ENCODE peak calls at places on chromosomes 13 and 19, in four cellular contexts. One of them, this sample, is unnamed.

GRCh38 chr19:3471954-3472655 is 8.2 kb downstream of the SMIM24 start:
- DNase-seq in K562: peak; percentile 77
- DNase-seq in SK-N-SH: peak; percentile 87
- DNase-seq in HepG2: no peak
- DNase-seq in this sample: no peak

GRCh38 chr19:35557539-35558399 is 5.7 kb downstream of the ATP4A start:
- DNase-seq in K562: peak; percentile 94
- DNase-seq in SK-N-SH: peak; percentile 96
- DNase-seq in HepG2: no peak
- DNase-seq in this sample: peak; percentile 51

GRCh38 chr19:57558525-57558924 is 1.1 kb downstream of the ZNF550 start:
- DNase-seq in K562: no peak
- DNase-seq in SK-N-SH: peak; percentile 29
- DNase-seq in HepG2: peak; percentile 18
- DNase-seq in this sample: no peak

GRCh38 chr13:26021516-26021915 is 30.3 kb downstream of the SHISA2 start:
- DNase-seq in K562: no peak
- DNase-seq in SK-N-SH: no peak
- DNase-seq in HepG2: no peak
- DNase-seq in this sample: no peak

GRCh38 chr19:31269425-31270127 is 79.7 kb downstream of the TSHZ3 start:
- DNase-seq in K562: no peak
- DNase-seq in SK-N-SH: peak; percentile 67
- DNase-seq in HepG2: no peak
- DNase-seq in this sample: no peak

GRCh38 chr19:33530842-33531241 is 9.3 kb upstream of the PEPD start:
- DNase-seq in K562: no peak
- DNase-seq in SK-N-SH: no peak
- DNase-seq in HepG2: no peak
- DNase-seq in this sample: no peak

GRCh38 chr13:100610399-100611347 is 22.1 kb upstream of the GGACT start:
- DNase-seq in K562: no peak
- DNase-seq in SK-N-SH: no peak
- DNase-seq in HepG2: no peak
- DNase-seq in this sample: no peak

GRCh38 chr13:76210262-76210661 is 574.1 kb downstream of the LMO7 start:
- DNase-seq in K562: no peak
- DNase-seq in SK-N-SH: no peak
- DNase-seq in HepG2: no peak
- DNase-seq in this sample: no peak

GRCh38 chr19:21474671-21475181 is 30.7 kb upstream of the ZNF429 start:
- DNase-seq in K562: no peak
- DNase-seq in SK-N-SH: peak; percentile 90
- DNase-seq in HepG2: no peak
- DNase-seq in this sample: no peak

GRCh38 chr13:53068841-53069520 is 40.4 kb downstream of the OLFM4 start:
- DNase-seq in K562: no peak
- DNase-seq in SK-N-SH: peak; percentile 51
- DNase-seq in HepG2: no peak
- DNase-seq in this sample: no peak

GRCh38 chr19:48745208-48745995 is 1.3 kb downstream of the IZUMO1 start:
- DNase-seq in K562: peak; percentile 63
- DNase-seq in SK-N-SH: peak; percentile 78
- DNase-seq in HepG2: peak; percentile 51
- DNase-seq in this sample: no peak

GRCh38 chr13:80945328-80945727 is 604.4 kb upstream of the SPRY2 start:
- DNase-seq in K562: no peak
- DNase-seq in SK-N-SH: peak; percentile 12
- DNase-seq in HepG2: peak; percentile 71
- DNase-seq in this sample: no peak

GRCh38 chr19:29942404-29943261 is 594 bp downstream of the URI1 start:
- DNase-seq in K562: no peak
- DNase-seq in SK-N-SH: peak; percentile 89
- DNase-seq in HepG2: peak; percentile 43
- DNase-seq in this sample: no peak

GRCh38 chr13:23159587-23160240 is 21.1 kb upstream of the SGCG start:
- DNase-seq in K562: no peak
- DNase-seq in SK-N-SH: peak; percentile 30
- DNase-seq in HepG2: no peak
- DNase-seq in this sample: no peak

GRCh38 chr13:73991884-73992283 is 142.3 kb downstream of the KLF12 start:
- DNase-seq in K562: no peak
- DNase-seq in SK-N-SH: no peak
- DNase-seq in HepG2: no peak
- DNase-seq in this sample: no peak
- TF ChIP-seq ELF1 in K562: no peak
- TF ChIP-seq ELF1 in SK-N-SH: no peak
- TF ChIP-seq ELF1 in HepG2: no peak
- TF ChIP-seq ELF1 in this sample: no peak

GRCh38 chr19:27776524-27776923 is 1436.4 kb downstream of the UQCRFS1 start:
- DNase-seq in K562: peak; percentile 28
- DNase-seq in SK-N-SH: no peak
- DNase-seq in HepG2: no peak
- DNase-seq in this sample: no peak

GRCh38 chr19:27774827-27775226 is 1438.1 kb downstream of the UQCRFS1 start:
- DNase-seq in K562: peak; percentile 72
- DNase-seq in SK-N-SH: no peak
- DNase-seq in HepG2: peak; percentile 18
- DNase-seq in this sample: no peak

GRCh38 chr19:27776020-27776419 is 1436.9 kb downstream of the UQCRFS1 start:
- DNase-seq in K562: peak; percentile 50
- DNase-seq in SK-N-SH: no peak
- DNase-seq in HepG2: no peak
- DNase-seq in this sample: no peak

GRCh38 chr19:27774337-27774736 is 1438.6 kb downstream of the UQCRFS1 start:
- DNase-seq in K562: peak; percentile 29
- DNase-seq in SK-N-SH: no peak
- DNase-seq in HepG2: no peak
- DNase-seq in this sample: no peak

GRCh38 chr19:27775395-27775794 is 1437.6 kb downstream of the UQCRFS1 start:
- DNase-seq in K562: peak; percentile 56
- DNase-seq in SK-N-SH: no peak
- DNase-seq in HepG2: no peak
- DNase-seq in this sample: no peak
- TF ChIP-seq MAX in K562: no peak
- TF ChIP-seq MAX in SK-N-SH: no peak
- TF ChIP-seq MAX in HepG2: no peak
- TF ChIP-seq MAX in this sample: no peak

GRCh38 chr19:38665950-38666661 is 18.7 kb downstream of the ACTN4 start:
- DNase-seq in K562: no peak
- DNase-seq in SK-N-SH: no peak
- DNase-seq in HepG2: peak; percentile 68
- DNase-seq in this sample: no peak

GRCh38 chr19:38663156-38663651 is 15.8 kb downstream of the ACTN4 start:
- DNase-seq in K562: no peak
- DNase-seq in SK-N-SH: no peak
- DNase-seq in HepG2: no peak
- DNase-seq in this sample: no peak

GRCh38 chr19:38663957-38664502 is 16.6 kb downstream of the ACTN4 start:
- DNase-seq in K562: no peak
- DNase-seq in SK-N-SH: no peak
- DNase-seq in HepG2: no peak
- DNase-seq in this sample: no peak

GRCh38 chr19:38665219-38665931 is 17.9 kb downstream of the ACTN4 start:
- DNase-seq in K562: no peak
- DNase-seq in SK-N-SH: no peak
- DNase-seq in HepG2: no peak
- DNase-seq in this sample: no peak

GRCh38 chr19:38664503-38665211 is 17.2 kb downstream of the ACTN4 start:
- DNase-seq in K562: peak; percentile 80
- DNase-seq in SK-N-SH: no peak
- DNase-seq in HepG2: no peak
- DNase-seq in this sample: no peak
- H3K9ac ChIP-seq in K562: peak overlapping the region; percentile 28
- H3K9ac ChIP-seq in SK-N-SH: peak overlapping the region; percentile 48
- H3K9ac ChIP-seq in HepG2: peak overlapping the region; percentile 13
- H3K9ac ChIP-seq in this sample: peak overlapping the region; percentile 37

DNA sequence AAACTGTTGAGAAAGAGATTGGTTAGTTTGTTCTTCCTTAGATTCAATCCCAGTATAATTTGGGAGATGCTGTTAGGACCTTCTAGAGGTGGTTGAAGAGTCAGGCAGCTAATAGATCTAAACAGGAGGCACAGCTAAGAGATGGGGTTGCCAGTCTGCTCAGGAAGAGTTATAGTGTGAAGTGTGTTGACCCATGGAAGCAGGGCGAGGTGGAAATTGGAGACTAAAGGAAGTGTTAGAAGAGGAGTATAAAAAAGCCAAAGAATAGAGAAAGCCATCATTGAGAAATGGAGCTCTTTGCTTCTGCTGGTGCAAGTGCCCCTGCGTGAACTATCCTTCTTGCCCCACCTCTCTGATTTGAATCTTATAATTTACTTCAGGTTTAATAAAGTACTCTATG is 3.8 kb upstream of the OXGR1 start:
- DNase-seq in K562: no peak
- DNase-seq in SK-N-SH: no peak
- DNase-seq in HepG2: no peak
- DNase-seq in this sample: no peak
- TF ChIP-seq ELF1 in K562: no peak
- TF ChIP-seq ELF1 in SK-N-SH: no peak
- TF ChIP-seq ELF1 in HepG2: no peak
- TF ChIP-seq ELF1 in this sample: no peak

GRCh38 chr13:98325724-98326123 is 148.7 kb upstream of the RNF113B start:
- DNase-seq in K562: no peak
- DNase-seq in SK-N-SH: no peak
- DNase-seq in HepG2: no peak
- DNase-seq in this sample: no peak
- TF ChIP-seq MAX in K562: no peak
- TF ChIP-seq MAX in SK-N-SH: no peak
- TF ChIP-seq MAX in HepG2: no peak
- TF ChIP-seq MAX in this sample: no peak

GRCh38 chr13:24675806-24676570 is 4.2 kb upstream of the ATP12A start:
- DNase-seq in K562: no peak
- DNase-seq in SK-N-SH: no peak
- DNase-seq in HepG2: no peak
- DNase-seq in this sample: no peak
- H3K9ac ChIP-seq in K562: no peak overlapping the region
- H3K9ac ChIP-seq in SK-N-SH: no peak overlapping the region
- H3K9ac ChIP-seq in HepG2: no peak overlapping the region
- H3K9ac ChIP-seq in this sample: no peak overlapping the region

DNA sequence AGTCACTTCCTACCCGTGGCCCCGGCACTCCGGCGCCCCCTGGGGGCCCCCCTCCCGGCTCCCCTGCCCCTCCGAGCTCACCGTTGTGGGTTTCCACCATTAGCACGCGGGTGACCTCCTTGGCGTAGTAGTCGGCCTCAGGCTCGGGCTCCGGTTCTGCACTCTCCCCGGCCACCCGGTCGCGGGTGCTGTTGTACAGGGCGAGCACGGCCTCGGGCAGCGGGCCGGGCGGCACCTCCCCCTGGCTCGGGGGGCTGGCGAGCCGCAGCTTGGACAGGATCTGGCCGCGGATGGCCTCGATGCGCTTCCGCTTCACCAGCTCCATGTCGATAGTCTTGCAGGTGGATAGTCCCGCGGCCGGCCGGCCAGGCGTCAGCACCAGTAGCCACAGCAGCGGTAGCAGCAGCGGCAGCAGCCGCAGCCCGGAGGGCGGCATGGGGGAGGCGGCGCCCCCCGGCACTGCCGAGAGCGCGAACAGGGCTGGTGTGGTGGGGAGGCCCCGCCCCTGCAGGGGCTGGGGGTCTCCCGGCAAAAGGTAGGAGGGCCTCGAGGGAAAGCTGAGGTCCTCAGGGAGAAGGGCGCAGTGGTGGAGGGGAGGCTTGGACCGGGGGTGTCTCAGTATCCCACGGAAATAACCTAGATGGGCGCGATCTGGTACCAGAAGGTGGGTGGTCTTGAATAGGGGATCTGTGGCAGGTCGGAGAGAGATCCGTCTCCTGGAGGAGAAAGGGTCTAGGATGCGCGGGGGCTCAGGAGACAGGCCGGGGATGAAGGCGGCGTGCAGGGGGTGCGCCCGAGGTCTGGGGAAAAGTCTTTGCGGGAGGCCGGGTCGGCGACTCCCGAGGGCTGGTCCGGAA is 885 bp downstream of the TGFB1 start:
- DNase-seq in K562: peak; percentile 73
- DNase-seq in SK-N-SH: peak; percentile 79
- DNase-seq in HepG2: peak; percentile 54
- DNase-seq in this sample: no peak
- TF ChIP-seq ELF1 in K562: peak; percentile 65
- TF ChIP-seq ELF1 in SK-N-SH: peak; percentile 11
- TF ChIP-seq ELF1 in HepG2: no peak
- TF ChIP-seq ELF1 in this sample: no peak

DNA sequence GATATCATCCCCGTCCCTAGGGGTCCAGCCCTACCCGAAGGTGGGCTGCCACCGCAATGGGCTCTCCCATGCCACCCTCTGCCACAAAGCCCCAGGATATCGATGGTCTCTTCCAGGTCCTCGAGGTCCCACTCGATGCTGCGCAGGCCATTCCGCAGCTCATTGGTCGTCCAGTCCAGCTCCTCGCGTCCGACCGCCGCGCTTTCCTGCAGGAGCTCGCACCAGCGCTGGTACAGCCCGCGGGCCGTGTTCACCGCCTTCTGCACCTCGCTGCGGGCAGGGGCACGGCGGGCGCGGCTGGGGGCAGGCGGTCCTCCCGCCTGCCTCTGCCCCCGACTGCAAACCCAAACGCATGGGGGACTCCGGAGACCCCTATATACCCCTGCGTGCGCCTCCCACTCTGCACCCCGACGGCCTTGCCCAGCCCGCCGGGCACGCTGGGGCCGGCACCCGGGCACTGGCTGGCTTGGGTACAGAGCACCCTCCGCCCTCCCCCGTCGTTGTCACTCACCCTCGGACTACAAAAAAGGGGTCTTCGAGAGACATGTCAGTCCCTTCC is 468 bp downstream of the STX10 start:
- DNase-seq in K562: no peak
- DNase-seq in SK-N-SH: peak; percentile 66
- DNase-seq in HepG2: peak; percentile 37
- DNase-seq in this sample: no peak
- TF ChIP-seq MAX in K562: no peak
- TF ChIP-seq MAX in SK-N-SH: peak; percentile 77
- TF ChIP-seq MAX in HepG2: no peak
- TF ChIP-seq MAX in this sample: no peak

GRCh38 chr19:28427256-28428083 is 785.5 kb downstream of the UQCRFS1 start:
- DNase-seq in K562: no peak
- DNase-seq in SK-N-SH: no peak
- DNase-seq in HepG2: no peak
- DNase-seq in this sample: no peak
- H3K9ac ChIP-seq in K562: no peak overlapping the region
- H3K9ac ChIP-seq in SK-N-SH: no peak overlapping the region
- H3K9ac ChIP-seq in HepG2: no peak overlapping the region
- H3K9ac ChIP-seq in this sample: no peak overlapping the region

GRCh38 chr13:46726347-46726746 is 70.6 kb downstream of the ESD start:
- DNase-seq in K562: no peak
- DNase-seq in SK-N-SH: no peak
- DNase-seq in HepG2: no peak
- DNase-seq in this sample: no peak

GRCh38 chr13:46731535-46731934 is 65.4 kb downstream of the ESD start:
- DNase-seq in K562: no peak
- DNase-seq in SK-N-SH: no peak
- DNase-seq in HepG2: no peak
- DNase-seq in this sample: no peak

DNA sequence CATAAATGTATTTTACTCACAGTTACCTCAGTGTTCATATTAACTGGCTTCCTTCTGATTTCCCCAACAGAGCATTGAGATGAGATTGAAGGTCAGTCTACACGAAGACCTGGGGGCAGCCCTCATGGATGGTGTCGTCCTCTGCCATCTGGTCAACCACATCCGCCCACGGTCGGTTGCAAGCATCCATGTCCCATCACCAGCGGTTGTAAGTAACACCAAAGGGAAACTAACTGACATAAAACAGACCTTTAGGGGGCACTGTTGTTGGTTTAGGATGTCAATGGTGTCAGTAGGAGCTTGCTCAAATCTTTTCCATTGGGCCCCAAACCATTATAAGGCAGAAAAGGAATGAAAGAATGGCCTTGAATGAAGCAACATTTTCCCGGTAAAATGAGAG is 68.2 kb downstream of the ESD start:
- DNase-seq in K562: peak; percentile 19
- DNase-seq in SK-N-SH: no peak
- DNase-seq in HepG2: peak; percentile 21
- DNase-seq in this sample: no peak
- TF ChIP-seq ELF1 in K562: no peak
- TF ChIP-seq ELF1 in SK-N-SH: no peak
- TF ChIP-seq ELF1 in HepG2: no peak
- TF ChIP-seq ELF1 in this sample: no peak